ENCODE peak calls at places on chromosomes 1 and 21, in nine cellular contexts. One of them, this sample, is unnamed.

GRCh38 chr21:44703731-44704635 is 7.0 kb downstream of the KRTAP10-12 start:
- DNase-seq in activated T-helper 1 cell treated with anti-CD3 and anti-CD28 coated beads, Interleukin-12 subunit alpha, Interleukin-12 subunit beta, Interleukin-2, Interleukin-4 antibody, amounts not matched to agents 30 ng/mL and 10 ng/mL and 1 ng/mL, durations not matched to agents 14 hours and 24 hours and 36 hours: no peak
- DNase-seq in CD8-positive, alpha-beta T cell: no peak
- DNase-seq in HAP-1: no peak
- DNase-seq in HS-27A: no peak
- DNase-seq in RKO: no peak
- DNase-seq in NCI-H526 treated with DMSO at 0.1 percent for 48 hours: no peak
- DNase-seq in endodermal cell: peak
- DNase-seq in foreskin melanocyte: no peak
- DNase-seq in this sample: no peak

GRCh38 chr1:101101362-101101761 is 75.8 kb upstream of the DPH5 start:
- DNase-seq in activated T-helper 1 cell treated with anti-CD3 and anti-CD28 coated beads, Interleukin-12 subunit alpha, Interleukin-12 subunit beta, Interleukin-2, Interleukin-4 antibody, amounts not matched to agents 30 ng/mL and 10 ng/mL and 1 ng/mL, durations not matched to agents 14 hours and 24 hours and 36 hours: no peak
- DNase-seq in CD8-positive, alpha-beta T cell: no peak
- DNase-seq in HAP-1: no peak
- DNase-seq in HS-27A: no peak
- DNase-seq in RKO: no peak
- DNase-seq in NCI-H526 treated with DMSO at 0.1 percent for 48 hours: no peak
- DNase-seq in endodermal cell: no peak
- DNase-seq in foreskin melanocyte: no peak
- DNase-seq in this sample: no peak

GRCh38 chr21:17610862-17611261 is 1.8 kb downstream of the BTG3 start:
- DNase-seq in activated T-helper 1 cell treated with anti-CD3 and anti-CD28 coated beads, Interleukin-12 subunit alpha, Interleukin-12 subunit beta, Interleukin-2, Interleukin-4 antibody, amounts not matched to agents 30 ng/mL and 10 ng/mL and 1 ng/mL, durations not matched to agents 14 hours and 24 hours and 36 hours: no peak
- DNase-seq in CD8-positive, alpha-beta T cell: no peak
- DNase-seq in HAP-1: peak
- DNase-seq in HS-27A: no peak
- DNase-seq in RKO: peak
- DNase-seq in NCI-H526 treated with DMSO at 0.1 percent for 48 hours: no peak
- DNase-seq in endodermal cell: no peak
- DNase-seq in foreskin melanocyte: no peak
- DNase-seq in this sample: peak

GRCh38 chr1:25797939-25798338 is 2.1 kb upstream of the SELENON start:
- DNase-seq in activated T-helper 1 cell treated with anti-CD3 and anti-CD28 coated beads, Interleukin-12 subunit alpha, Interleukin-12 subunit beta, Interleukin-2, Interleukin-4 antibody, amounts not matched to agents 30 ng/mL and 10 ng/mL and 1 ng/mL, durations not matched to agents 14 hours and 24 hours and 36 hours: no peak
- DNase-seq in CD8-positive, alpha-beta T cell: no peak
- DNase-seq in HAP-1: peak
- DNase-seq in HS-27A: no peak
- DNase-seq in RKO: no peak
- DNase-seq in NCI-H526 treated with DMSO at 0.1 percent for 48 hours: no peak
- DNase-seq in endodermal cell: peak
- DNase-seq in foreskin melanocyte: no peak
- DNase-seq in this sample: peak

GRCh38 chr1:157194739-157195520 is 56.7 kb upstream of the ETV3 start:
- DNase-seq in activated T-helper 1 cell treated with anti-CD3 and anti-CD28 coated beads, Interleukin-12 subunit alpha, Interleukin-12 subunit beta, Interleukin-2, Interleukin-4 antibody, amounts not matched to agents 30 ng/mL and 10 ng/mL and 1 ng/mL, durations not matched to agents 14 hours and 24 hours and 36 hours: no peak
- DNase-seq in CD8-positive, alpha-beta T cell: no peak
- DNase-seq in HAP-1: no peak
- DNase-seq in HS-27A: no peak
- DNase-seq in RKO: no peak
- DNase-seq in NCI-H526 treated with DMSO at 0.1 percent for 48 hours: no peak
- DNase-seq in endodermal cell: peak
- DNase-seq in foreskin melanocyte: no peak
- DNase-seq in this sample: no peak

GRCh38 chr1:100187912-100188311 is 9.9 kb upstream of the LRRC39 start:
- DNase-seq in activated T-helper 1 cell treated with anti-CD3 and anti-CD28 coated beads, Interleukin-12 subunit alpha, Interleukin-12 subunit beta, Interleukin-2, Interleukin-4 antibody, amounts not matched to agents 30 ng/mL and 10 ng/mL and 1 ng/mL, durations not matched to agents 14 hours and 24 hours and 36 hours: no peak
- DNase-seq in CD8-positive, alpha-beta T cell: no peak
- DNase-seq in HAP-1: no peak
- DNase-seq in HS-27A: no peak
- DNase-seq in RKO: no peak
- DNase-seq in NCI-H526 treated with DMSO at 0.1 percent for 48 hours: peak
- DNase-seq in endodermal cell: no peak
- DNase-seq in foreskin melanocyte: no peak
- DNase-seq in this sample: no peak

GRCh38 chr1:55051169-55051568 is 11.8 kb downstream of the PCSK9 start:
- DNase-seq in activated T-helper 1 cell treated with anti-CD3 and anti-CD28 coated beads, Interleukin-12 subunit alpha, Interleukin-12 subunit beta, Interleukin-2, Interleukin-4 antibody, amounts not matched to agents 30 ng/mL and 10 ng/mL and 1 ng/mL, durations not matched to agents 14 hours and 24 hours and 36 hours: no peak
- DNase-seq in CD8-positive, alpha-beta T cell: no peak
- DNase-seq in HAP-1: no peak
- DNase-seq in HS-27A: no peak
- DNase-seq in RKO: no peak
- DNase-seq in NCI-H526 treated with DMSO at 0.1 percent for 48 hours: no peak
- DNase-seq in endodermal cell: no peak
- DNase-seq in foreskin melanocyte: no peak
- DNase-seq in this sample: no peak

GRCh38 chr1:10896673-10897072 is 100.2 kb upstream of the CASZ1 start:
- DNase-seq in activated T-helper 1 cell treated with anti-CD3 and anti-CD28 coated beads, Interleukin-12 subunit alpha, Interleukin-12 subunit beta, Interleukin-2, Interleukin-4 antibody, amounts not matched to agents 30 ng/mL and 10 ng/mL and 1 ng/mL, durations not matched to agents 14 hours and 24 hours and 36 hours: no peak
- DNase-seq in CD8-positive, alpha-beta T cell: no peak
- DNase-seq in HAP-1: no peak
- DNase-seq in HS-27A: no peak
- DNase-seq in RKO: no peak
- DNase-seq in NCI-H526 treated with DMSO at 0.1 percent for 48 hours: no peak
- DNase-seq in endodermal cell: peak
- DNase-seq in foreskin melanocyte: no peak
- DNase-seq in this sample: no peak

GRCh38 chr21:37041706-37042271 is 31.1 kb downstream of the PIGP start:
- DNase-seq in activated T-helper 1 cell treated with anti-CD3 and anti-CD28 coated beads, Interleukin-12 subunit alpha, Interleukin-12 subunit beta, Interleukin-2, Interleukin-4 antibody, amounts not matched to agents 30 ng/mL and 10 ng/mL and 1 ng/mL, durations not matched to agents 14 hours and 24 hours and 36 hours: no peak
- DNase-seq in CD8-positive, alpha-beta T cell: no peak
- DNase-seq in HAP-1: peak
- DNase-seq in HS-27A: no peak
- DNase-seq in RKO: no peak
- DNase-seq in NCI-H526 treated with DMSO at 0.1 percent for 48 hours: no peak
- DNase-seq in endodermal cell: peak
- DNase-seq in foreskin melanocyte: no peak
- DNase-seq in this sample: no peak

GRCh38 chr1:84277343-84278059 is 24.0 kb upstream of the SAMD13 start:
- DNase-seq in activated T-helper 1 cell treated with anti-CD3 and anti-CD28 coated beads, Interleukin-12 subunit alpha, Interleukin-12 subunit beta, Interleukin-2, Interleukin-4 antibody, amounts not matched to agents 30 ng/mL and 10 ng/mL and 1 ng/mL, durations not matched to agents 14 hours and 24 hours and 36 hours: no peak
- DNase-seq in CD8-positive, alpha-beta T cell: no peak
- DNase-seq in HAP-1: no peak
- DNase-seq in HS-27A: no peak
- DNase-seq in RKO: no peak
- DNase-seq in NCI-H526 treated with DMSO at 0.1 percent for 48 hours: no peak
- DNase-seq in endodermal cell: no peak
- DNase-seq in foreskin melanocyte: no peak
- DNase-seq in this sample: no peak

GRCh38 chr1:184840596-184840995 is 85.9 kb upstream of the EDEM3 start:
- DNase-seq in activated T-helper 1 cell treated with anti-CD3 and anti-CD28 coated beads, Interleukin-12 subunit alpha, Interleukin-12 subunit beta, Interleukin-2, Interleukin-4 antibody, amounts not matched to agents 30 ng/mL and 10 ng/mL and 1 ng/mL, durations not matched to agents 14 hours and 24 hours and 36 hours: no peak
- DNase-seq in CD8-positive, alpha-beta T cell: peak
- DNase-seq in HAP-1: no peak
- DNase-seq in HS-27A: no peak
- DNase-seq in RKO: no peak
- DNase-seq in NCI-H526 treated with DMSO at 0.1 percent for 48 hours: no peak
- DNase-seq in endodermal cell: no peak
- DNase-seq in foreskin melanocyte: no peak
- DNase-seq in this sample: peak

GRCh38 chr1:217089239-217090014 is 366.2 kb upstream of the ESRRG start:
- DNase-seq in activated T-helper 1 cell treated with anti-CD3 and anti-CD28 coated beads, Interleukin-12 subunit alpha, Interleukin-12 subunit beta, Interleukin-2, Interleukin-4 antibody, amounts not matched to agents 30 ng/mL and 10 ng/mL and 1 ng/mL, durations not matched to agents 14 hours and 24 hours and 36 hours: no peak
- DNase-seq in CD8-positive, alpha-beta T cell: no peak
- DNase-seq in HAP-1: no peak
- DNase-seq in HS-27A: no peak
- DNase-seq in RKO: no peak
- DNase-seq in NCI-H526 treated with DMSO at 0.1 percent for 48 hours: peak
- DNase-seq in endodermal cell: peak
- DNase-seq in foreskin melanocyte: peak
- DNase-seq in this sample: no peak

GRCh38 chr1:37793773-37794371 is at the start of gene MANEAL:
- DNase-seq in activated T-helper 1 cell treated with anti-CD3 and anti-CD28 coated beads, Interleukin-12 subunit alpha, Interleukin-12 subunit beta, Interleukin-2, Interleukin-4 antibody, amounts not matched to agents 30 ng/mL and 10 ng/mL and 1 ng/mL, durations not matched to agents 14 hours and 24 hours and 36 hours: no peak
- DNase-seq in CD8-positive, alpha-beta T cell: no peak
- DNase-seq in HAP-1: peak
- DNase-seq in HS-27A: no peak
- DNase-seq in RKO: peak
- DNase-seq in NCI-H526 treated with DMSO at 0.1 percent for 48 hours: peak
- DNase-seq in endodermal cell: peak
- DNase-seq in foreskin melanocyte: peak
- DNase-seq in this sample: peak

GRCh38 chr1:212701910-212702309 is 2.3 kb upstream of the BATF3 start:
- DNase-seq in activated T-helper 1 cell treated with anti-CD3 and anti-CD28 coated beads, Interleukin-12 subunit alpha, Interleukin-12 subunit beta, Interleukin-2, Interleukin-4 antibody, amounts not matched to agents 30 ng/mL and 10 ng/mL and 1 ng/mL, durations not matched to agents 14 hours and 24 hours and 36 hours: no peak
- DNase-seq in CD8-positive, alpha-beta T cell: no peak
- DNase-seq in HAP-1: no peak
- DNase-seq in HS-27A: no peak
- DNase-seq in RKO: no peak
- DNase-seq in NCI-H526 treated with DMSO at 0.1 percent for 48 hours: no peak
- DNase-seq in endodermal cell: peak
- DNase-seq in foreskin melanocyte: no peak
- DNase-seq in this sample: no peak

GRCh38 chr1:241356519-241357365 is at the start of gene RGS7:
- DNase-seq in activated T-helper 1 cell treated with anti-CD3 and anti-CD28 coated beads, Interleukin-12 subunit alpha, Interleukin-12 subunit beta, Interleukin-2, Interleukin-4 antibody, amounts not matched to agents 30 ng/mL and 10 ng/mL and 1 ng/mL, durations not matched to agents 14 hours and 24 hours and 36 hours: no peak
- DNase-seq in CD8-positive, alpha-beta T cell: no peak
- DNase-seq in HAP-1: peak
- DNase-seq in HS-27A: no peak
- DNase-seq in RKO: no peak
- DNase-seq in NCI-H526 treated with DMSO at 0.1 percent for 48 hours: no peak
- DNase-seq in endodermal cell: peak
- DNase-seq in foreskin melanocyte: peak
- DNase-seq in this sample: no peak

GRCh38 chr1:84163123-84164038 is 19.3 kb downstream of the PRKACB start:
- DNase-seq in activated T-helper 1 cell treated with anti-CD3 and anti-CD28 coated beads, Interleukin-12 subunit alpha, Interleukin-12 subunit beta, Interleukin-2, Interleukin-4 antibody, amounts not matched to agents 30 ng/mL and 10 ng/mL and 1 ng/mL, durations not matched to agents 14 hours and 24 hours and 36 hours: no peak
- DNase-seq in CD8-positive, alpha-beta T cell: no peak
- DNase-seq in HAP-1: no peak
- DNase-seq in HS-27A: no peak
- DNase-seq in RKO: no peak
- DNase-seq in NCI-H526 treated with DMSO at 0.1 percent for 48 hours: no peak
- DNase-seq in endodermal cell: no peak
- DNase-seq in foreskin melanocyte: peak
- DNase-seq in this sample: no peak

GRCh38 chr1:245791410-245792312 is 636.9 kb downstream of the KIF26B start:
- DNase-seq in activated T-helper 1 cell treated with anti-CD3 and anti-CD28 coated beads, Interleukin-12 subunit alpha, Interleukin-12 subunit beta, Interleukin-2, Interleukin-4 antibody, amounts not matched to agents 30 ng/mL and 10 ng/mL and 1 ng/mL, durations not matched to agents 14 hours and 24 hours and 36 hours: no peak
- DNase-seq in CD8-positive, alpha-beta T cell: no peak
- DNase-seq in HAP-1: no peak
- DNase-seq in HS-27A: no peak
- DNase-seq in RKO: no peak
- DNase-seq in NCI-H526 treated with DMSO at 0.1 percent for 48 hours: no peak
- DNase-seq in endodermal cell: no peak
- DNase-seq in foreskin melanocyte: no peak
- DNase-seq in this sample: no peak

GRCh38 chr1:72483958-72484357 is 201.6 kb upstream of the NEGR1 start:
- DNase-seq in activated T-helper 1 cell treated with anti-CD3 and anti-CD28 coated beads, Interleukin-12 subunit alpha, Interleukin-12 subunit beta, Interleukin-2, Interleukin-4 antibody, amounts not matched to agents 30 ng/mL and 10 ng/mL and 1 ng/mL, durations not matched to agents 14 hours and 24 hours and 36 hours: no peak
- DNase-seq in CD8-positive, alpha-beta T cell: no peak
- DNase-seq in HAP-1: no peak
- DNase-seq in HS-27A: no peak
- DNase-seq in RKO: no peak
- DNase-seq in NCI-H526 treated with DMSO at 0.1 percent for 48 hours: no peak
- DNase-seq in endodermal cell: no peak
- DNase-seq in foreskin melanocyte: no peak
- DNase-seq in this sample: no peak

GRCh38 chr1:101055623-101056022 is 30.0 kb upstream of the DPH5 start:
- DNase-seq in activated T-helper 1 cell treated with anti-CD3 and anti-CD28 coated beads, Interleukin-12 subunit alpha, Interleukin-12 subunit beta, Interleukin-2, Interleukin-4 antibody, amounts not matched to agents 30 ng/mL and 10 ng/mL and 1 ng/mL, durations not matched to agents 14 hours and 24 hours and 36 hours: no peak
- DNase-seq in CD8-positive, alpha-beta T cell: no peak
- DNase-seq in HAP-1: no peak
- DNase-seq in HS-27A: no peak
- DNase-seq in RKO: no peak
- DNase-seq in NCI-H526 treated with DMSO at 0.1 percent for 48 hours: no peak
- DNase-seq in endodermal cell: no peak
- DNase-seq in foreskin melanocyte: no peak
- DNase-seq in this sample: no peak

GRCh38 chr1:35945327-35945726 is 14.4 kb downstream of the AGO3 start:
- DNase-seq in activated T-helper 1 cell treated with anti-CD3 and anti-CD28 coated beads, Interleukin-12 subunit alpha, Interleukin-12 subunit beta, Interleukin-2, Interleukin-4 antibody, amounts not matched to agents 30 ng/mL and 10 ng/mL and 1 ng/mL, durations not matched to agents 14 hours and 24 hours and 36 hours: no peak
- DNase-seq in CD8-positive, alpha-beta T cell: no peak
- DNase-seq in HAP-1: no peak
- DNase-seq in HS-27A: no peak
- DNase-seq in RKO: no peak
- DNase-seq in NCI-H526 treated with DMSO at 0.1 percent for 48 hours: no peak
- DNase-seq in endodermal cell: no peak
- DNase-seq in foreskin melanocyte: no peak
- DNase-seq in this sample: no peak

GRCh38 chr21:41207401-41208388 is 39.7 kb downstream of the BACE2 start:
- DNase-seq in activated T-helper 1 cell treated with anti-CD3 and anti-CD28 coated beads, Interleukin-12 subunit alpha, Interleukin-12 subunit beta, Interleukin-2, Interleukin-4 antibody, amounts not matched to agents 30 ng/mL and 10 ng/mL and 1 ng/mL, durations not matched to agents 14 hours and 24 hours and 36 hours: peak
- DNase-seq in CD8-positive, alpha-beta T cell: no peak
- DNase-seq in HAP-1: no peak
- DNase-seq in HS-27A: no peak
- DNase-seq in RKO: no peak
- DNase-seq in NCI-H526 treated with DMSO at 0.1 percent for 48 hours: peak
- DNase-seq in endodermal cell: no peak
- DNase-seq in foreskin melanocyte: peak
- DNase-seq in this sample: peak

GRCh38 chr1:5756434-5757176 is 235.6 kb downstream of the NPHP4 start:
- DNase-seq in activated T-helper 1 cell treated with anti-CD3 and anti-CD28 coated beads, Interleukin-12 subunit alpha, Interleukin-12 subunit beta, Interleukin-2, Interleukin-4 antibody, amounts not matched to agents 30 ng/mL and 10 ng/mL and 1 ng/mL, durations not matched to agents 14 hours and 24 hours and 36 hours: no peak
- DNase-seq in CD8-positive, alpha-beta T cell: no peak
- DNase-seq in HAP-1: no peak
- DNase-seq in HS-27A: no peak
- DNase-seq in RKO: no peak
- DNase-seq in NCI-H526 treated with DMSO at 0.1 percent for 48 hours: no peak
- DNase-seq in endodermal cell: peak
- DNase-seq in foreskin melanocyte: no peak
- DNase-seq in this sample: no peak

GRCh38 chr1:77797991-77798390 is 18.5 kb downstream of the MIGA1 start:
- DNase-seq in activated T-helper 1 cell treated with anti-CD3 and anti-CD28 coated beads, Interleukin-12 subunit alpha, Interleukin-12 subunit beta, Interleukin-2, Interleukin-4 antibody, amounts not matched to agents 30 ng/mL and 10 ng/mL and 1 ng/mL, durations not matched to agents 14 hours and 24 hours and 36 hours: no peak
- DNase-seq in CD8-positive, alpha-beta T cell: no peak
- DNase-seq in HAP-1: no peak
- DNase-seq in HS-27A: no peak
- DNase-seq in RKO: no peak
- DNase-seq in NCI-H526 treated with DMSO at 0.1 percent for 48 hours: no peak
- DNase-seq in endodermal cell: no peak
- DNase-seq in foreskin melanocyte: no peak
- DNase-seq in this sample: no peak

GRCh38 chr1:159015440-159015909 is 5.8 kb downstream of the IFI16 start:
- DNase-seq in activated T-helper 1 cell treated with anti-CD3 and anti-CD28 coated beads, Interleukin-12 subunit alpha, Interleukin-12 subunit beta, Interleukin-2, Interleukin-4 antibody, amounts not matched to agents 30 ng/mL and 10 ng/mL and 1 ng/mL, durations not matched to agents 14 hours and 24 hours and 36 hours: peak
- DNase-seq in CD8-positive, alpha-beta T cell: peak
- DNase-seq in HAP-1: no peak
- DNase-seq in HS-27A: no peak
- DNase-seq in RKO: peak
- DNase-seq in NCI-H526 treated with DMSO at 0.1 percent for 48 hours: no peak
- DNase-seq in endodermal cell: peak
- DNase-seq in foreskin melanocyte: peak
- DNase-seq in this sample: peak

GRCh38 chr1:19925342-19926070 is 2.1 kb upstream of the PLA2G2E start:
- DNase-seq in activated T-helper 1 cell treated with anti-CD3 and anti-CD28 coated beads, Interleukin-12 subunit alpha, Interleukin-12 subunit beta, Interleukin-2, Interleukin-4 antibody, amounts not matched to agents 30 ng/mL and 10 ng/mL and 1 ng/mL, durations not matched to agents 14 hours and 24 hours and 36 hours: no peak
- DNase-seq in CD8-positive, alpha-beta T cell: no peak
- DNase-seq in HAP-1: no peak
- DNase-seq in HS-27A: no peak
- DNase-seq in RKO: no peak
- DNase-seq in NCI-H526 treated with DMSO at 0.1 percent for 48 hours: no peak
- DNase-seq in endodermal cell: no peak
- DNase-seq in foreskin melanocyte: no peak
- DNase-seq in this sample: no peak

GRCh38 chr1:73674945-73675561 is 522.9 kb downstream of the LRRIQ3 start:
- DNase-seq in activated T-helper 1 cell treated with anti-CD3 and anti-CD28 coated beads, Interleukin-12 subunit alpha, Interleukin-12 subunit beta, Interleukin-2, Interleukin-4 antibody, amounts not matched to agents 30 ng/mL and 10 ng/mL and 1 ng/mL, durations not matched to agents 14 hours and 24 hours and 36 hours: no peak
- DNase-seq in CD8-positive, alpha-beta T cell: no peak
- DNase-seq in HAP-1: no peak
- DNase-seq in HS-27A: no peak
- DNase-seq in RKO: peak
- DNase-seq in NCI-H526 treated with DMSO at 0.1 percent for 48 hours: peak
- DNase-seq in endodermal cell: no peak
- DNase-seq in foreskin melanocyte: no peak
- DNase-seq in this sample: no peak

GRCh38 chr21:15433091-15433490 is 296.7 kb upstream of the USP25 start:
- DNase-seq in activated T-helper 1 cell treated with anti-CD3 and anti-CD28 coated beads, Interleukin-12 subunit alpha, Interleukin-12 subunit beta, Interleukin-2, Interleukin-4 antibody, amounts not matched to agents 30 ng/mL and 10 ng/mL and 1 ng/mL, durations not matched to agents 14 hours and 24 hours and 36 hours: no peak
- DNase-seq in CD8-positive, alpha-beta T cell: no peak
- DNase-seq in HAP-1: no peak
- DNase-seq in HS-27A: no peak
- DNase-seq in RKO: no peak
- DNase-seq in NCI-H526 treated with DMSO at 0.1 percent for 48 hours: no peak
- DNase-seq in endodermal cell: no peak
- DNase-seq in foreskin melanocyte: no peak
- DNase-seq in this sample: no peak

GRCh38 chr1:12339861-12340557 is 110.2 kb downstream of the VPS13D start:
- DNase-seq in activated T-helper 1 cell treated with anti-CD3 and anti-CD28 coated beads, Interleukin-12 subunit alpha, Interleukin-12 subunit beta, Interleukin-2, Interleukin-4 antibody, amounts not matched to agents 30 ng/mL and 10 ng/mL and 1 ng/mL, durations not matched to agents 14 hours and 24 hours and 36 hours: no peak
- DNase-seq in CD8-positive, alpha-beta T cell: no peak
- DNase-seq in HAP-1: peak
- DNase-seq in HS-27A: no peak
- DNase-seq in RKO: no peak
- DNase-seq in NCI-H526 treated with DMSO at 0.1 percent for 48 hours: peak
- DNase-seq in endodermal cell: no peak
- DNase-seq in foreskin melanocyte: no peak
- DNase-seq in this sample: no peak

GRCh38 chr21:44319407-44320065 is 19.7 kb downstream of the CFAP410 start:
- DNase-seq in activated T-helper 1 cell treated with anti-CD3 and anti-CD28 coated beads, Interleukin-12 subunit alpha, Interleukin-12 subunit beta, Interleukin-2, Interleukin-4 antibody, amounts not matched to agents 30 ng/mL and 10 ng/mL and 1 ng/mL, durations not matched to agents 14 hours and 24 hours and 36 hours: no peak
- DNase-seq in CD8-positive, alpha-beta T cell: no peak
- DNase-seq in HAP-1: no peak
- DNase-seq in HS-27A: no peak
- DNase-seq in RKO: no peak
- DNase-seq in NCI-H526 treated with DMSO at 0.1 percent for 48 hours: no peak
- DNase-seq in endodermal cell: no peak
- DNase-seq in foreskin melanocyte: no peak
- DNase-seq in this sample: no peak

GRCh38 chr1:40003156-40004093 is 37.1 kb upstream of the CAP1 start:
- DNase-seq in activated T-helper 1 cell treated with anti-CD3 and anti-CD28 coated beads, Interleukin-12 subunit alpha, Interleukin-12 subunit beta, Interleukin-2, Interleukin-4 antibody, amounts not matched to agents 30 ng/mL and 10 ng/mL and 1 ng/mL, durations not matched to agents 14 hours and 24 hours and 36 hours: no peak
- DNase-seq in CD8-positive, alpha-beta T cell: no peak
- DNase-seq in HAP-1: no peak
- DNase-seq in HS-27A: no peak
- DNase-seq in RKO: no peak
- DNase-seq in NCI-H526 treated with DMSO at 0.1 percent for 48 hours: no peak
- DNase-seq in endodermal cell: no peak
- DNase-seq in foreskin melanocyte: no peak
- DNase-seq in this sample: no peak

GRCh38 chr1:27303509-27303908 is 18.5 kb upstream of the TMEM222 start:
- DNase-seq in activated T-helper 1 cell treated with anti-CD3 and anti-CD28 coated beads, Interleukin-12 subunit alpha, Interleukin-12 subunit beta, Interleukin-2, Interleukin-4 antibody, amounts not matched to agents 30 ng/mL and 10 ng/mL and 1 ng/mL, durations not matched to agents 14 hours and 24 hours and 36 hours: no peak
- DNase-seq in CD8-positive, alpha-beta T cell: no peak
- DNase-seq in HAP-1: no peak
- DNase-seq in HS-27A: no peak
- DNase-seq in RKO: no peak
- DNase-seq in NCI-H526 treated with DMSO at 0.1 percent for 48 hours: no peak
- DNase-seq in endodermal cell: no peak
- DNase-seq in foreskin melanocyte: no peak
- DNase-seq in this sample: no peak